ENCODE peak calls at places on chromosomes 6 and 20, in four cellular contexts. H is adrenal gland, I is nephron progenitor cell, S is right lobe of liver. X is an unnamed sample.

GRCh38 chr20:38164069-38164468 is 1.0 kb downstream of the TGM2 start:
- DNase-seq in S (no peak), H (no peak), I (no peak), X (no peak)

GRCh38 chr6:150251566-150252186 is 108.8 kb downstream of the PPP1R14C start:
- DNase-seq in I (no peak), S (no peak), H (no peak), X (no peak)

GRCh38 chr20:31764641-31765305 is 25.7 kb downstream of the TPX2 start:
- DNase-seq in S (no peak), I (no peak), H (no peak), X (no peak)

GRCh38 chr6:5302220-5302946 is 41.1 kb downstream of the FARS2 start:
- DNase-seq in H (no peak), I (no peak), S (no peak), X (peak; percentile 45)

GRCh38 chr6:109456283-109456583 is 661 bp upstream of the MICAL1 start:
- DNase-seq in S (no peak), H (no peak), I (no peak), X (no peak)

GRCh38 chr6:166738361-166738760 is 111.3 kb upstream of the RPS6KA2 start:
- DNase-seq in H (no peak), S (no peak), I (no peak), X (no peak)

GRCh38 chr6:35611235-35611634 is 77.5 kb downstream of the FKBP5 start:
- DNase-seq in H (no peak), S (no peak), I (no peak), X (no peak)

GRCh38 chr20:51275816-51276215 is 252.9 kb upstream of the KCNG1 start:
- DNase-seq in I (no peak), H (no peak), S (no peak), X (no peak)

GRCh38 chr20:8505817-8506216 is 373.8 kb downstream of the PLCB1 start:
- DNase-seq in H (no peak), I (no peak), S (no peak), X (no peak)

GRCh38 chr6:150720774-150721233 is 121.1 kb downstream of the PLEKHG1 start:
- DNase-seq in H (no peak), S (no peak), I (no peak), X (peak; percentile 67)

GRCh38 chr6:35024601-35025054 is 116.5 kb downstream of the TCP11 start:
- DNase-seq in I (no peak), S (no peak), H (peak; percentile 67), X (no peak)

GRCh38 chr6:109449789-109450673 is 5.5 kb downstream of the MICAL1 start:
- DNase-seq in H (no peak), I (no peak), S (no peak), X (peak; percentile 17)

GRCh38 chr20:37242503-37242902 is 19.1 kb downstream of the GHRH start:
- DNase-seq in S (no peak), I (no peak), H (no peak), X (no peak)

GRCh38 chr6:152981989-152982767 is 663 bp downstream of the FBXO5 start:
- DNase-seq in H (peak; percentile 35), I (peak; percentile 26), S (peak; percentile 61), X (peak; percentile 18)

GRCh38 chr6:3136361-3136760 is 17.9 kb downstream of the BPHL start:
- DNase-seq in H (no peak), S (no peak), I (no peak), X (no peak)

GRCh38 chr6:37074053-37074827 is 68.8 kb downstream of the FGD2 start:
- DNase-seq in S (no peak), I (no peak), H (no peak), X (no peak)

GRCh38 chr20:25314497-25315417 is 66.9 kb downstream of the PYGB start:
- DNase-seq in I (no peak), S (peak; percentile 40), H (peak; percentile 15), X (no peak)

GRCh38 chr6:73409395-73409794 is 14.8 kb downstream of the DDX43 start:
- DNase-seq in I (no peak), H (no peak), S (no peak), X (no peak)

GRCh38 chr6:3732345-3733141 is 19.0 kb downstream of the PXDC1 start:
- DNase-seq in S (peak; percentile 81), H (peak; percentile 84), I (peak; percentile 81), X (peak; percentile 74)

GRCh38 chr6:157397660-157398059 is 16.7 kb downstream of the ZDHHC14 start:
- DNase-seq in H (no peak), S (no peak), I (no peak), X (no peak)

GRCh38 chr6:131778134-131778533 is 29.7 kb upstream of the ENPP1 start:
- DNase-seq in S (no peak), I (no peak), H (no peak), X (no peak)

GRCh38 chr6:7991536-7991935 is 72.7 kb downstream of the BLOC1S5 start:
- DNase-seq in H (no peak), I (no peak), S (no peak), X (no peak)

GRCh38 chr20:54716169-54716747 is 240.9 kb downstream of the DOK5 start:
- DNase-seq in I (no peak), H (no peak), S (no peak), X (no peak)

GRCh38 chr20:4299773-4300172 is 284.4 kb upstream of the RNF24 start:
- DNase-seq in S (no peak), I (no peak), H (no peak), X (no peak)

GRCh38 chr20:22371843-22372242 is 212.5 kb downstream of the FOXA2 start:
- DNase-seq in H (no peak), I (no peak), S (no peak), X (peak; percentile 22)

GRCh38 chr20:33660035-33660684 is 2.0 kb upstream of the C20orf144 start:
- DNase-seq in I (no peak), S (no peak), H (peak; percentile 26), X (no peak)

GRCh38 chr20:53949319-53949839 is 121.0 kb downstream of the BCAS1 start:
- DNase-seq in I (no peak), H (no peak), S (no peak), X (peak; percentile 51)

GRCh38 chr6:63493557-63493956 is 78.7 kb upstream of the LOC128125822 start:
- DNase-seq in S (no peak), I (no peak), H (no peak), X (no peak)

GRCh38 chr6:130105996-130106704 is 87.8 kb downstream of the L3MBTL3 start:
- DNase-seq in H (no peak), S (no peak), I (no peak), X (peak; percentile 28)

GRCh38 chr20:14481863-14482262 is 144.5 kb upstream of the FLRT3 start:
- DNase-seq in S (no peak), I (no peak), H (no peak), X (no peak)

GRCh38 chr6:139964737-139965136 is 590.3 kb upstream of the CITED2 start:
- DNase-seq in H (no peak), S (no peak), I (no peak), X (no peak)

DNA sequence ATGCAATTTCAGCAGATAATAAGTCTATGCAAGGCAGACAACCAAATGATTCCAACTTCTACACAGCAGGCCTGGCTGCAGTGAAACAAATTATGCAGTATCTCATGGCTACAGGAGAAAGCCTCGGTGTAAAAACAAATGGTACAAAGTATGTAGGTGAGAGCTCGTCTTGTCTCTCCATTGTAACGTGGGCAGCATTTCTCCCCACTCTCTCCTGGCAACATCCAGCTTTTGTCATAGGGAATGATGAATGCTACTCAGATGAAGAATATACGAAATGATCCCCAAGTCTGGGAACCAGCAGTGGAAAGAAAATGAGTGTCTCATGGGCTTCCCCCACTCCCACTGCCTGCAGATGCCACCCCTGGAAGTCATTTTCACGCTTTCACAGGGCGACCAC is 32.4 kb downstream of the FYN start:
- DNase-seq in S (no peak), H (no peak), I (no peak), X (no peak)
- TF ChIP-seq CTCF in S (no peak), H (no peak), I (no peak), X (no peak)

GRCh38 chr6:147648936-147649335 is 140.4 kb downstream of the SAMD5 start:
- DNase-seq in H (no peak), S (no peak), I (no peak), X (no peak)

GRCh38 chr6:147654103-147654845 is 145.8 kb downstream of the SAMD5 start:
- DNase-seq in I (no peak), H (no peak), S (no peak), X (no peak)

GRCh38 chr6:147651249-147652063 is 143.0 kb downstream of the SAMD5 start:
- DNase-seq in I (no peak), H (peak; percentile 20), S (peak; percentile 62), X (no peak)
- TF ChIP-seq CTCF in I (no peak), H (no peak), S (peak; percentile 54), X (no peak)

DNA sequence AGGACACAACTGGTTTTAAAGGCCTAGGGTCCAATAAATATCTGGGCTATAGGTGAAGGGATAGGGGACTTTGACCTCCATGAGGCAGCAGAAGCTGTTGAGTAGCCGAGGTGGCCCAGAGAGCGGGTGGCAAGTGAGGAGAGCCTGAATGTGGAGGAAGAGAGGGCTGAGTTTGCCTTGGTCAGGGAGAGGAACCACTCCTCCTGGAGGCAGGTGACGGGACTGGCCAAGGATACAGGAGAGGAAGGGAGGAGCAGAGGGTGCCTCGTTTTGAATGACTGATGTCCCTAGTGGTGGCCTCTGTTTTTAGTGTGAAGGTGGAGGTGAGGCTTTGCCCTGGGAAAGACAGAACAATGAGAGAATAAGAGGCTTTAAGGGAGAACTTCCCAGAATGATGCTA is 19.1 kb upstream of the AAR2 start:
- DNase-seq in H (no peak), S (no peak), I (no peak), X (no peak)
- TF ChIP-seq CTCF in H (no peak), S (no peak), I (peak; percentile 13), X (no peak)

GRCh38 chr6:101399627-101399955 is 6.1 kb downstream of the GRIK2 start:
- DNase-seq in H (no peak), S (no peak), I (peak; percentile 16), X (no peak)

GRCh38 chr6:101396552-101397173 is 3.2 kb downstream of the GRIK2 start:
- DNase-seq in I (peak; percentile 94), S (peak; percentile 65), H (peak; percentile 67), X (peak; percentile 34)

GRCh38 chr6:101395345-101395744 is 1.8 kb downstream of the GRIK2 start:
- DNase-seq in S (no peak), H (no peak), I (no peak), X (no peak)

GRCh38 chr6:101398716-101399626 is 5.5 kb downstream of the GRIK2 start:
- DNase-seq in I (peak; percentile 9), S (no peak), H (no peak), X (no peak)

GRCh38 chr6:101397199-101397598 is 3.7 kb downstream of the GRIK2 start:
- DNase-seq in H (no peak), I (no peak), S (no peak), X (no peak)
- TF ChIP-seq CTCF in H (no peak), I (peak; percentile 35), S (no peak), X (no peak)

DNA sequence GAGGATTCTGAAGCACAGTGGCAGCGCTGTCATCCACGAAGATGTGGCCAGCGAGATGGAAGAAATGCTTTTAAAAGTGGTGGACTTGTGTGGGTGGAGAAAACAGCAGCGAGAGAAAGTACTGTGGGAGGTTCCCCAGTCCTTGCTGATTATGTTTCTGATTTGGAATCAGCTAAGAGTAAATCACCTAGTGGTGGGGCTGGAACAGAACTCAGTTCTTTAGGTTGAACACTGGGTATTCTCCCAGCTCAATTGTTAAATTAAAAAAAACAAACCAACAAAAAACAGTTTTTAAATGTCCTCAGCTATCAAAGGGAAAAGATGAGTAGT is 515 bp upstream of the ZNF322 start:
- DNase-seq in I (no peak), H (no peak), S (no peak), X (peak; percentile 50)
- TF ChIP-seq CTCF in I (no peak), H (no peak), S (no peak), X (no peak)

GRCh38 chr6:158752613-158753012 is 66.6 kb downstream of the EZR start:
- DNase-seq in I (no peak), H (no peak), S (no peak), X (peak; percentile 23)
- TF ChIP-seq CTCF in I (no peak), H (no peak), S (no peak), X (no peak)

X was measured in GM10248.